ENCODE peak calls at places on chromosome 14, in ten cellular contexts. One of them, this sample, is unnamed. For H3K4me1, the result is how much of the 10 kb centered on the place peaks cover.

GRCh38 chr14:94062344-94062904 is 18.6 kb downstream of the DDX24 start:
- DNase-seq in prostate gland: no peak
- DNase-seq in right lobe of liver: no peak
- DNase-seq in ovary: no peak
- DNase-seq in stomach: no peak
- DNase-seq in thyroid gland: no peak
- DNase-seq in transverse colon: no peak
- DNase-seq in suprapubic skin: no peak
- DNase-seq in tibial nerve: no peak
- DNase-seq in IMR-90: peak
- DNase-seq in this sample: no peak

GRCh38 chr14:67574156-67574555 is 25.9 kb downstream of the PIGH start:
- DNase-seq in tibial nerve: no peak
- DNase-seq in right lobe of liver: no peak
- DNase-seq in thyroid gland: no peak
- DNase-seq in suprapubic skin: peak
- DNase-seq in transverse colon: no peak
- DNase-seq in IMR-90: no peak
- DNase-seq in stomach: no peak
- DNase-seq in prostate gland: no peak
- DNase-seq in ovary: no peak
- DNase-seq in this sample: no peak

GRCh38 chr14:58875613-58876012 is 237.9 kb downstream of the DACT1 start:
- DNase-seq in suprapubic skin: no peak
- DNase-seq in stomach: no peak
- DNase-seq in right lobe of liver: no peak
- DNase-seq in tibial nerve: no peak
- DNase-seq in thyroid gland: no peak
- DNase-seq in IMR-90: no peak
- DNase-seq in ovary: no peak
- DNase-seq in transverse colon: no peak
- DNase-seq in prostate gland: no peak
- DNase-seq in this sample: no peak

GRCh38 chr14:104359969-104360442 is 219.6 kb upstream of the C14orf180 start:
- DNase-seq in tibial nerve: no peak
- DNase-seq in right lobe of liver: peak
- DNase-seq in IMR-90: no peak
- DNase-seq in thyroid gland: no peak
- DNase-seq in transverse colon: no peak
- DNase-seq in suprapubic skin: peak
- DNase-seq in stomach: no peak
- DNase-seq in ovary: no peak
- DNase-seq in prostate gland: no peak
- DNase-seq in this sample: peak

GRCh38 chr14:24162083-24162482 is 1.0 kb downstream of the IRF9 start:
- DNase-seq in IMR-90: peak
- DNase-seq in transverse colon: no peak
- DNase-seq in ovary: no peak
- DNase-seq in prostate gland: no peak
- DNase-seq in stomach: no peak
- DNase-seq in right lobe of liver: no peak
- DNase-seq in tibial nerve: no peak
- DNase-seq in suprapubic skin: no peak
- DNase-seq in thyroid gland: no peak
- DNase-seq in this sample: no peak

GRCh38 chr14:34372766-34373165 is 89.3 kb downstream of the SPTSSA start:
- DNase-seq in transverse colon: no peak
- DNase-seq in thyroid gland: no peak
- DNase-seq in right lobe of liver: no peak
- DNase-seq in ovary: no peak
- DNase-seq in tibial nerve: no peak
- DNase-seq in IMR-90: no peak
- DNase-seq in suprapubic skin: no peak
- DNase-seq in stomach: no peak
- DNase-seq in prostate gland: no peak
- DNase-seq in this sample: no peak

GRCh38 chr14:62126885-62127478 is 364.8 kb downstream of the SNAPC1 start:
- DNase-seq in transverse colon: no peak
- DNase-seq in IMR-90: peak
- DNase-seq in tibial nerve: peak
- DNase-seq in ovary: no peak
- DNase-seq in prostate gland: no peak
- DNase-seq in thyroid gland: no peak
- DNase-seq in suprapubic skin: no peak
- DNase-seq in right lobe of liver: no peak
- DNase-seq in stomach: no peak
- DNase-seq in this sample: no peak

GRCh38 chr14:40218282-40218941 is 786.2 kb upstream of the FBXO33 start:
- DNase-seq in suprapubic skin: no peak
- DNase-seq in ovary: no peak
- DNase-seq in transverse colon: no peak
- DNase-seq in stomach: no peak
- DNase-seq in tibial nerve: no peak
- DNase-seq in thyroid gland: no peak
- DNase-seq in prostate gland: no peak
- DNase-seq in right lobe of liver: no peak
- DNase-seq in IMR-90: no peak
- DNase-seq in this sample: no peak

GRCh38 chr14:72500234-72500838 is 393.6 kb downstream of the DPF3 start:
- DNase-seq in suprapubic skin: no peak
- DNase-seq in prostate gland: peak
- DNase-seq in ovary: no peak
- DNase-seq in transverse colon: no peak
- DNase-seq in tibial nerve: no peak
- DNase-seq in thyroid gland: no peak
- DNase-seq in right lobe of liver: no peak
- DNase-seq in IMR-90: no peak
- DNase-seq in stomach: no peak
- DNase-seq in this sample: no peak

GRCh38 chr14:45246633-45247173 is 6.3 kb downstream of the MIS18BP1 start:
- DNase-seq in transverse colon: no peak
- DNase-seq in thyroid gland: no peak
- DNase-seq in right lobe of liver: no peak
- DNase-seq in prostate gland: no peak
- DNase-seq in suprapubic skin: no peak
- DNase-seq in stomach: no peak
- DNase-seq in tibial nerve: no peak
- DNase-seq in IMR-90: no peak
- DNase-seq in ovary: no peak
- DNase-seq in this sample: no peak

GRCh38 chr14:61326847-61327246 is 5.5 kb downstream of the PRKCH start:
- DNase-seq in suprapubic skin: no peak
- DNase-seq in transverse colon: peak
- DNase-seq in stomach: peak
- DNase-seq in right lobe of liver: peak
- DNase-seq in prostate gland: peak
- DNase-seq in ovary: peak
- DNase-seq in IMR-90: no peak
- DNase-seq in thyroid gland: peak
- DNase-seq in tibial nerve: peak
- DNase-seq in this sample: peak

GRCh38 chr14:60815371-60815770 is 80.8 kb downstream of the MNAT1 start:
- DNase-seq in IMR-90: no peak
- DNase-seq in right lobe of liver: no peak
- DNase-seq in thyroid gland: no peak
- DNase-seq in tibial nerve: no peak
- DNase-seq in stomach: no peak
- DNase-seq in ovary: no peak
- DNase-seq in transverse colon: no peak
- DNase-seq in prostate gland: no peak
- DNase-seq in suprapubic skin: no peak
- DNase-seq in this sample: no peak

GRCh38 chr14:103625361-103626095 is 3.5 kb upstream of the KLC1 start:
- DNase-seq in thyroid gland: peak
- DNase-seq in IMR-90: no peak
- DNase-seq in suprapubic skin: no peak
- DNase-seq in stomach: no peak
- DNase-seq in ovary: no peak
- DNase-seq in prostate gland: no peak
- DNase-seq in tibial nerve: no peak
- DNase-seq in transverse colon: peak
- DNase-seq in right lobe of liver: no peak
- DNase-seq in this sample: no peak

GRCh38 chr14:97107070-97107469 is 309.9 kb downstream of the VRK1 start:
- DNase-seq in transverse colon: no peak
- DNase-seq in suprapubic skin: no peak
- DNase-seq in ovary: no peak
- DNase-seq in thyroid gland: no peak
- DNase-seq in tibial nerve: no peak
- DNase-seq in stomach: no peak
- DNase-seq in prostate gland: no peak
- DNase-seq in IMR-90: no peak
- DNase-seq in right lobe of liver: no peak
- DNase-seq in this sample: no peak

DNA sequence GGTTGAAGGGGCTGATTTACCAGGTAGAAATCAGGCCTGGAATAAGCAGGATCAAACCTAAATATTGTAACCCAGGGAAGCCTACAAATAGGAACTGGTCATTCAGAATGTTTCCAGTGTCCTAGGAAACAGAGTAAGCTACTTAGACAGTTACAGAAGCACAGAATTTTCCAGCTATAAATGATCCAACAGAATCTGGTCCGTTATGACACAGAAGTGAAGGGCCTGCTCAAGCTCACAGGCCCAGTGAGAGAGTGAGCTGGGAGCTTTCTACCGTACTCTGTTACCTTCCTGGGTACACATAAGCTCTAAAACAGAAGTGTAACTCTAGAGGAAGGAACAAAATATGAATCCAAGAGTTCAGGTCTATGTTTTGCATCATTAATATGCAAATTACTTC is 119.1 kb downstream of the TTC7B start:
- DNase-seq in stomach: no peak
- DNase-seq in suprapubic skin: no peak
- DNase-seq in tibial nerve: no peak
- DNase-seq in prostate gland: no peak
- DNase-seq in right lobe of liver: no peak
- DNase-seq in ovary: no peak
- DNase-seq in transverse colon: no peak
- DNase-seq in IMR-90: no peak
- DNase-seq in thyroid gland: no peak
- DNase-seq in this sample: peak
- H3K4me1 ChIP-seq in stomach: under half
- H3K4me1 ChIP-seq in suprapubic skin: under half
- H3K4me1 ChIP-seq in tibial nerve: under half
- H3K4me1 ChIP-seq in prostate gland: under half
- H3K4me1 ChIP-seq in right lobe of liver: under half
- H3K4me1 ChIP-seq in ovary: under half
- H3K4me1 ChIP-seq in transverse colon: under half
- H3K4me1 ChIP-seq in IMR-90: under half
- H3K4me1 ChIP-seq in thyroid gland: under half
- H3K4me1 ChIP-seq in this sample: half or more

DNA sequence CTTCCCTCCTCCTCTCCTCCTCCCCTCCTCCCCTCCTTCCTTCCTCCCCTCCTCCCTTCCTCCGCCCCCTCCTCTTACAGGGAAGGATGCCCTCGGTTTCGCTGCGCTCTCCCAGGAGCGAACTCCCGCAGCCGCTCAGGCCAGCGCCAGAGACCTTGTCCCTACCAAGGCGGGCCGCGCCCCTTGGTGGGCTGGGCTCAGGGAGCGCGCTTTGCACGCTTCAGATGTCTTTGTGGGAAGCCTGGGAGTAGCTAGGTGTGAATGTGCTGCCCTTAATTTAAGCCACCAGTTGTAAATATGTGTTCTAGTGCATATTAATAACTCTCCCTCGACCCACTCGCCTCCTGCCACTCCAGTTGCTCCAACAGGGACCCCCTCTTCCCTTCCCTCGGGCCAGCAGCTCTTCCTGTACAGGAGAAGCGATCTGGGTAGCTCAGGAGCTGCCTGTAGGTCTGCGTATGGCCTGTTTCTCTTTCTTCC is 13.4 kb upstream of the MAP3K9 start:
- DNase-seq in ovary: peak
- DNase-seq in suprapubic skin: no peak
- DNase-seq in transverse colon: peak
- DNase-seq in prostate gland: no peak
- DNase-seq in IMR-90: peak
- DNase-seq in tibial nerve: no peak
- DNase-seq in thyroid gland: peak
- DNase-seq in stomach: peak
- DNase-seq in right lobe of liver: no peak
- DNase-seq in this sample: no peak
- TF ChIP-seq POLR2A in ovary: no peak
- TF ChIP-seq POLR2A in suprapubic skin: no peak
- TF ChIP-seq POLR2A in transverse colon: no peak
- TF ChIP-seq POLR2A in prostate gland: no peak
- TF ChIP-seq POLR2A in IMR-90: no peak
- TF ChIP-seq POLR2A in tibial nerve: no peak
- TF ChIP-seq POLR2A in thyroid gland: no peak
- TF ChIP-seq POLR2A in stomach: no peak
- TF ChIP-seq POLR2A in right lobe of liver: no peak
- TF ChIP-seq POLR2A in this sample: no peak

GRCh38 chr14:89247457-89248122 is 169.4 kb downstream of the FOXN3 start:
- DNase-seq in ovary: no peak
- DNase-seq in thyroid gland: no peak
- DNase-seq in transverse colon: no peak
- DNase-seq in IMR-90: no peak
- DNase-seq in tibial nerve: no peak
- DNase-seq in suprapubic skin: no peak
- DNase-seq in prostate gland: no peak
- DNase-seq in stomach: no peak
- DNase-seq in right lobe of liver: no peak
- DNase-seq in this sample: no peak
- H3K4me1 ChIP-seq in ovary: under half
- H3K4me1 ChIP-seq in thyroid gland: under half
- H3K4me1 ChIP-seq in transverse colon: under half
- H3K4me1 ChIP-seq in IMR-90: under half
- H3K4me1 ChIP-seq in tibial nerve: under half
- H3K4me1 ChIP-seq in suprapubic skin: under half
- H3K4me1 ChIP-seq in prostate gland: under half
- H3K4me1 ChIP-seq in stomach: under half
- H3K4me1 ChIP-seq in right lobe of liver: under half
- H3K4me1 ChIP-seq in this sample: under half

GRCh38 chr14:56579345-56580316 is at the start of gene TMEM260:
- DNase-seq in transverse colon: peak
- DNase-seq in thyroid gland: peak
- DNase-seq in suprapubic skin: peak
- DNase-seq in IMR-90: peak
- DNase-seq in stomach: peak
- DNase-seq in right lobe of liver: peak
- DNase-seq in prostate gland: peak
- DNase-seq in ovary: peak
- DNase-seq in tibial nerve: peak
- DNase-seq in this sample: peak
- TF ChIP-seq POLR2A in transverse colon: peak
- TF ChIP-seq POLR2A in thyroid gland: no peak
- TF ChIP-seq POLR2A in suprapubic skin: peak
- TF ChIP-seq POLR2A in IMR-90: peak
- TF ChIP-seq POLR2A in stomach: no peak
- TF ChIP-seq POLR2A in right lobe of liver: peak
- TF ChIP-seq POLR2A in prostate gland: peak
- TF ChIP-seq POLR2A in ovary: peak
- TF ChIP-seq POLR2A in tibial nerve: peak
- TF ChIP-seq POLR2A in this sample: peak

This sample was measured in gastrocnemius medialis.